ENCODE peak calls at places on chromosomes 11 and 22, in five cellular contexts. S, H, J, W and A are unnamed samples.
A peak's percentile ranks its signal among the peaks of the same experiment; 100 is the strongest.

GRCh38 chr22:46738642-46738960 is 549 bp upstream of the CERK start:
- DNase-seq in S (no peak), H (no peak), J (no peak), W (no peak), A (no peak)

GRCh38 chr11:120229451-120230424 is 10.2 kb upstream of the POU2F3 start:
- DNase-seq in S (peak; percentile 52), H (no peak), J (peak; percentile 46), W (no peak), A (no peak)

GRCh38 chr22:19137384-19138216 is 6.5 kb downstream of the TSSK2 start:
- DNase-seq in S (no peak), H (no peak), J (no peak), W (no peak), A (no peak)

GRCh38 chr11:46348566-46348981 is 1.3 kb downstream of the DGKZ start:
- DNase-seq in S (no peak), H (no peak), J (no peak), W (no peak), A (no peak)

GRCh38 chr11:59186130-59186594 is 14.2 kb downstream of the DTX4 start:
- DNase-seq in S (peak; percentile 79), H (no peak), J (peak; percentile 34), W (no peak), A (no peak)

GRCh38 chr11:17171342-17171741 is 36.4 kb downstream of the PIK3C2A start:
- DNase-seq in S (no peak), H (no peak), J (peak; percentile 71), W (peak; percentile 66), A (peak; percentile 87)

GRCh38 chr11:5380740-5381342 is 2.8 kb upstream of the OR51M1 start:
- DNase-seq in S (peak; percentile 46), H (no peak), J (peak; percentile 79), W (peak; percentile 35), A (peak; percentile 57)

GRCh38 chr11:127059286-127060200 is 59.0 kb upstream of the KIRREL3 start:
- DNase-seq in S (no peak), H (no peak), J (peak; percentile 35), W (no peak), A (peak; percentile 83)

GRCh38 chr22:37801946-37802309 is 5.8 kb upstream of the GCAT start:
- DNase-seq in S (no peak), H (no peak), J (no peak), W (no peak), A (no peak)

GRCh38 chr11:72524711-72525110 is 90.4 kb upstream of the CLPB start:
- DNase-seq in S (no peak), H (no peak), J (peak; percentile 46), W (no peak), A (no peak)

GRCh38 chr11:60875366-60875720 is 8.0 kb downstream of the ZP1 start:
- DNase-seq in S (no peak), H (peak; percentile 47), J (no peak), W (no peak), A (no peak)

GRCh38 chr22:27358096-27358870 is 443.3 kb downstream of the MN1 start:
- DNase-seq in S (no peak), H (no peak), J (no peak), W (no peak), A (no peak)

GRCh38 chr11:46322759-46323158 is 24.5 kb upstream of the DGKZ start:
- DNase-seq in S (no peak), H (no peak), J (peak; percentile 61), W (no peak), A (peak; percentile 57)